ENCODE peak calls at places on chromosomes 2 and 18, in eight cellular contexts. One of them, this sample, is unnamed. For H3K27me3, the result is how much of the 10 kb centered on the place peaks cover.

GRCh38 chr2:143730155-143730949 is 601.1 kb downstream of the ARHGAP15 start:
- DNase-seq in stomach: no peak
- DNase-seq in astrocyte: peak
- DNase-seq in upper lobe of left lung: no peak
- DNase-seq in mesendoderm: no peak
- DNase-seq in IMR-90: peak
- DNase-seq in neural progenitor cell: no peak
- DNase-seq in right lobe of liver: no peak
- DNase-seq in this sample: no peak

GRCh38 chr2:234722176-234722575 is 225.3 kb upstream of the ARL4C start:
- DNase-seq in stomach: no peak
- DNase-seq in astrocyte: no peak
- DNase-seq in upper lobe of left lung: no peak
- DNase-seq in mesendoderm: no peak
- DNase-seq in IMR-90: no peak
- DNase-seq in neural progenitor cell: no peak
- DNase-seq in right lobe of liver: no peak
- DNase-seq in this sample: no peak

GRCh38 chr2:217654173-217654572 is 348.6 kb downstream of the TNS1 start:
- DNase-seq in stomach: no peak
- DNase-seq in astrocyte: no peak
- DNase-seq in upper lobe of left lung: no peak
- DNase-seq in mesendoderm: no peak
- DNase-seq in IMR-90: no peak
- DNase-seq in neural progenitor cell: no peak
- DNase-seq in right lobe of liver: no peak
- DNase-seq in this sample: no peak

GRCh38 chr2:107729456-107729855 is 97.2 kb upstream of the RGPD4 start:
- DNase-seq in stomach: no peak
- DNase-seq in astrocyte: no peak
- DNase-seq in upper lobe of left lung: no peak
- DNase-seq in mesendoderm: no peak
- DNase-seq in IMR-90: no peak
- DNase-seq in neural progenitor cell: no peak
- DNase-seq in right lobe of liver: no peak
- DNase-seq in this sample: no peak

GRCh38 chr2:205865794-205866490 is 183.6 kb downstream of the NRP2 start:
- DNase-seq in stomach: no peak
- DNase-seq in astrocyte: peak
- DNase-seq in upper lobe of left lung: no peak
- DNase-seq in mesendoderm: no peak
- DNase-seq in IMR-90: no peak
- DNase-seq in neural progenitor cell: no peak
- DNase-seq in right lobe of liver: no peak
- DNase-seq in this sample: no peak

GRCh38 chr2:46187112-46187618 is 110.0 kb upstream of the EPAS1 start:
- DNase-seq in stomach: peak
- DNase-seq in astrocyte: peak
- DNase-seq in upper lobe of left lung: peak
- DNase-seq in mesendoderm: no peak
- DNase-seq in IMR-90: peak
- DNase-seq in neural progenitor cell: no peak
- DNase-seq in right lobe of liver: peak
- DNase-seq in this sample: peak

GRCh38 chr18:58755304-58756010 is 84.2 kb downstream of the MALT1 start:
- DNase-seq in stomach: no peak
- DNase-seq in astrocyte: no peak
- DNase-seq in upper lobe of left lung: no peak
- DNase-seq in mesendoderm: no peak
- DNase-seq in IMR-90: no peak
- DNase-seq in neural progenitor cell: no peak
- DNase-seq in right lobe of liver: no peak
- DNase-seq in this sample: no peak

GRCh38 chr2:203580846-203581245 is 45.7 kb upstream of the RAPH1 start:
- DNase-seq in stomach: no peak
- DNase-seq in astrocyte: no peak
- DNase-seq in upper lobe of left lung: no peak
- DNase-seq in mesendoderm: no peak
- DNase-seq in IMR-90: no peak
- DNase-seq in neural progenitor cell: no peak
- DNase-seq in right lobe of liver: no peak
- DNase-seq in this sample: no peak

GRCh38 chr18:61580061-61580460 is 246.8 kb downstream of the CDH20 start:
- DNase-seq in stomach: no peak
- DNase-seq in astrocyte: no peak
- DNase-seq in upper lobe of left lung: no peak
- DNase-seq in mesendoderm: no peak
- DNase-seq in IMR-90: no peak
- DNase-seq in neural progenitor cell: no peak
- DNase-seq in right lobe of liver: no peak
- DNase-seq in this sample: no peak

GRCh38 chr18:48023334-48024008 is 93.0 kb upstream of the SMAD2 start:
- DNase-seq in stomach: peak
- DNase-seq in astrocyte: peak
- DNase-seq in upper lobe of left lung: no peak
- DNase-seq in mesendoderm: peak
- DNase-seq in IMR-90: peak
- DNase-seq in neural progenitor cell: peak
- DNase-seq in right lobe of liver: no peak
- DNase-seq in this sample: no peak

GRCh38 chr2:24435391-24436316 is 55.4 kb upstream of the NCOA1 start:
- DNase-seq in stomach: peak
- DNase-seq in astrocyte: peak
- DNase-seq in upper lobe of left lung: peak
- DNase-seq in mesendoderm: peak
- DNase-seq in IMR-90: peak
- DNase-seq in neural progenitor cell: peak
- DNase-seq in right lobe of liver: no peak
- DNase-seq in this sample: no peak

GRCh38 chr2:27314709-27315108 is 6.5 kb upstream of the UCN start:
- DNase-seq in stomach: no peak
- DNase-seq in astrocyte: no peak
- DNase-seq in upper lobe of left lung: no peak
- DNase-seq in mesendoderm: no peak
- DNase-seq in IMR-90: no peak
- DNase-seq in neural progenitor cell: no peak
- DNase-seq in right lobe of liver: no peak
- DNase-seq in this sample: no peak

GRCh38 chr2:109275120-109276040 is 146.4 kb downstream of the SH3RF3 start:
- DNase-seq in stomach: no peak
- DNase-seq in astrocyte: no peak
- DNase-seq in upper lobe of left lung: peak
- DNase-seq in mesendoderm: no peak
- DNase-seq in IMR-90: no peak
- DNase-seq in neural progenitor cell: no peak
- DNase-seq in right lobe of liver: no peak
- DNase-seq in this sample: no peak

GRCh38 chr2:74536166-74536950 is 6.6 kb downstream of the HTRA2 start:
- DNase-seq in stomach: no peak
- DNase-seq in astrocyte: no peak
- DNase-seq in upper lobe of left lung: no peak
- DNase-seq in mesendoderm: no peak
- DNase-seq in IMR-90: no peak
- DNase-seq in neural progenitor cell: no peak
- DNase-seq in right lobe of liver: no peak
- DNase-seq in this sample: no peak

GRCh38 chr2:30366199-30366691 is 80.8 kb upstream of the LCLAT1 start:
- DNase-seq in stomach: no peak
- DNase-seq in astrocyte: peak
- DNase-seq in upper lobe of left lung: no peak
- DNase-seq in mesendoderm: no peak
- DNase-seq in IMR-90: peak
- DNase-seq in neural progenitor cell: no peak
- DNase-seq in right lobe of liver: no peak
- DNase-seq in this sample: no peak

GRCh38 chr2:45651415-45652089 is at the start of gene PRKCE:
- DNase-seq in stomach: peak
- DNase-seq in astrocyte: no peak
- DNase-seq in upper lobe of left lung: peak
- DNase-seq in mesendoderm: no peak
- DNase-seq in IMR-90: no peak
- DNase-seq in neural progenitor cell: peak
- DNase-seq in right lobe of liver: peak
- DNase-seq in this sample: peak

GRCh38 chr18:40414155-40414754 is 1540.8 kb upstream of the PIK3C3 start:
- DNase-seq in stomach: no peak
- DNase-seq in astrocyte: peak
- DNase-seq in upper lobe of left lung: no peak
- DNase-seq in mesendoderm: no peak
- DNase-seq in IMR-90: peak
- DNase-seq in neural progenitor cell: no peak
- DNase-seq in right lobe of liver: no peak
- DNase-seq in this sample: no peak

GRCh38 chr2:104658149-104658839 is 195.6 kb upstream of the POU3F3 start:
- DNase-seq in stomach: no peak
- DNase-seq in astrocyte: peak
- DNase-seq in upper lobe of left lung: peak
- DNase-seq in mesendoderm: peak
- DNase-seq in IMR-90: no peak
- DNase-seq in neural progenitor cell: peak
- DNase-seq in right lobe of liver: peak
- DNase-seq in this sample: peak

GRCh38 chr2:47092465-47092864 is 62.6 kb downstream of the STPG4 start:
- DNase-seq in stomach: no peak
- DNase-seq in astrocyte: no peak
- DNase-seq in upper lobe of left lung: no peak
- DNase-seq in mesendoderm: no peak
- DNase-seq in IMR-90: no peak
- DNase-seq in neural progenitor cell: no peak
- DNase-seq in right lobe of liver: no peak
- DNase-seq in this sample: no peak

GRCh38 chr2:218986148-218986761 is 1.3 kb upstream of the FEV start:
- DNase-seq in stomach: no peak
- DNase-seq in astrocyte: no peak
- DNase-seq in upper lobe of left lung: no peak
- DNase-seq in mesendoderm: no peak
- DNase-seq in IMR-90: no peak
- DNase-seq in neural progenitor cell: no peak
- DNase-seq in right lobe of liver: no peak
- DNase-seq in this sample: no peak

GRCh38 chr2:133789743-133790142 is 221.5 kb upstream of the NCKAP5 start:
- DNase-seq in stomach: no peak
- DNase-seq in astrocyte: no peak
- DNase-seq in upper lobe of left lung: no peak
- DNase-seq in mesendoderm: peak
- DNase-seq in IMR-90: no peak
- DNase-seq in neural progenitor cell: no peak
- DNase-seq in right lobe of liver: peak
- DNase-seq in this sample: no peak

GRCh38 chr2:170816499-170817246 is at the start of gene GAD1:
- DNase-seq in stomach: peak
- DNase-seq in astrocyte: peak
- DNase-seq in upper lobe of left lung: peak
- DNase-seq in mesendoderm: peak
- DNase-seq in IMR-90: peak
- DNase-seq in neural progenitor cell: peak
- DNase-seq in right lobe of liver: peak
- DNase-seq in this sample: peak
- H3K27me3 ChIP-seq in stomach: half or more
- H3K27me3 ChIP-seq in astrocyte: half or more
- H3K27me3 ChIP-seq in upper lobe of left lung: under half
- H3K27me3 ChIP-seq in mesendoderm: under half
- H3K27me3 ChIP-seq in IMR-90: half or more
- H3K27me3 ChIP-seq in neural progenitor cell: half or more
- H3K27me3 ChIP-seq in right lobe of liver: half or more
- H3K27me3 ChIP-seq in this sample: under half

DNA sequence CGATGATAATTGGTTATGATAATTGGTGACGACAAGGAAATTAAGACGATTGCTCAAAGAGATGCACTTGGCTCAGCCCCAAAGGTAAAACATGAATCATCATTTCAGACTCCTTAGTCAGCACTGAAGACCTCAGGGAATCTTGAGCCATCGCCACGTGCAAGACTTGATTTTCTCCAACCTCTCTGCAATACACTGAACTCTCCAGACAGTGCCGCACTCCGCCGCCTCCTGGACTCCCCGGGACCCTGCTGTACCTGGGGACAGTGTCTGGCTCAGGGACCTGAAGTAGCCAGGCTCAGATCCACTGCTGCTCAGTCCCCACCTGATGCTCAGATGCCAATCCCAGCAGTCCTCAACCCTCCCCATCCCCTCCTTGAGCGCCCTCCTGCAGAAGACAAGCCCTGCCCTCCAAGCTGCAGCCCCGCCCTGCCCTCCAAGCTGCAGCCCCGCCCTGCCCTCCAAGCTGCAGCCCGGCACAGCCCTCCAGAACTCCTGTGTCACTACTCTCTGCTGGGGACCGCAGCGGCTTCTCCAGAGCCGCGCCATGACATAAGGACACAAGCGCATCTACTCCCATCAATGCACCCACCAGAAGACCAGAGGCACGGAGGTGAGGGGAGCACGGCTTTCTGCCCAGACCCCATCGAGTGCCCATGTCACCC is 1.1 kb downstream of the TMEM18 start:
- DNase-seq in stomach: no peak
- DNase-seq in astrocyte: peak
- DNase-seq in upper lobe of left lung: no peak
- DNase-seq in mesendoderm: peak
- DNase-seq in IMR-90: peak
- DNase-seq in neural progenitor cell: peak
- DNase-seq in right lobe of liver: no peak
- DNase-seq in this sample: peak
- H3K4me3 ChIP-seq in stomach: peak
- H3K4me3 ChIP-seq in astrocyte: peak
- H3K4me3 ChIP-seq in upper lobe of left lung: peak
- H3K4me3 ChIP-seq in mesendoderm: peak
- H3K4me3 ChIP-seq in IMR-90: peak
- H3K4me3 ChIP-seq in neural progenitor cell: peak
- H3K4me3 ChIP-seq in right lobe of liver: peak
- H3K4me3 ChIP-seq in this sample: peak

GRCh38 chr2:240646061-240646899 is 21.0 kb downstream of the GPR35 start:
- DNase-seq in stomach: peak
- DNase-seq in astrocyte: no peak
- DNase-seq in upper lobe of left lung: peak
- DNase-seq in mesendoderm: no peak
- DNase-seq in IMR-90: no peak
- DNase-seq in neural progenitor cell: no peak
- DNase-seq in right lobe of liver: no peak
- DNase-seq in this sample: no peak
- H3K27me3 ChIP-seq in stomach: under half
- H3K27me3 ChIP-seq in astrocyte: under half
- H3K27me3 ChIP-seq in upper lobe of left lung: under half
- H3K27me3 ChIP-seq in mesendoderm: under half
- H3K27me3 ChIP-seq in IMR-90: half or more
- H3K27me3 ChIP-seq in neural progenitor cell: under half
- H3K27me3 ChIP-seq in right lobe of liver: under half
- H3K27me3 ChIP-seq in this sample: under half

GRCh38 chr2:48532174-48532573 is 2.2 kb downstream of the STON1 start:
- DNase-seq in stomach: no peak
- DNase-seq in astrocyte: no peak
- DNase-seq in upper lobe of left lung: no peak
- DNase-seq in mesendoderm: no peak
- DNase-seq in IMR-90: no peak
- DNase-seq in neural progenitor cell: no peak
- DNase-seq in right lobe of liver: no peak
- DNase-seq in this sample: no peak
- H3K4me3 ChIP-seq in stomach: peak
- H3K4me3 ChIP-seq in astrocyte: no peak
- H3K4me3 ChIP-seq in upper lobe of left lung: no peak
- H3K4me3 ChIP-seq in mesendoderm: no peak
- H3K4me3 ChIP-seq in IMR-90: no peak
- H3K4me3 ChIP-seq in neural progenitor cell: no peak
- H3K4me3 ChIP-seq in right lobe of liver: no peak
- H3K4me3 ChIP-seq in this sample: no peak

GRCh38 chr2:120552079-120552478 is 183.6 kb upstream of the GLI2 start:
- DNase-seq in stomach: no peak
- DNase-seq in astrocyte: no peak
- DNase-seq in upper lobe of left lung: no peak
- DNase-seq in mesendoderm: no peak
- DNase-seq in IMR-90: no peak
- DNase-seq in neural progenitor cell: no peak
- DNase-seq in right lobe of liver: no peak
- DNase-seq in this sample: no peak
- H3K27me3 ChIP-seq in stomach: under half
- H3K27me3 ChIP-seq in astrocyte: under half
- H3K27me3 ChIP-seq in upper lobe of left lung: under half
- H3K27me3 ChIP-seq in mesendoderm: under half
- H3K27me3 ChIP-seq in IMR-90: under half
- H3K27me3 ChIP-seq in neural progenitor cell: half or more
- H3K27me3 ChIP-seq in right lobe of liver: under half
- H3K27me3 ChIP-seq in this sample: under half

This sample was measured in HAP-1.